ENCODE peak calls at places on chromosomes 4 and X, in nine cellular contexts. P, B, I, Q, V, E, G, X and L are unnamed samples.
A peak's percentile ranks its signal among the peaks of the same experiment; 100 is the strongest.

GRCh38 chr4:37812713-37813112 is 13.8 kb upstream of the PGM2 start:
- DNase-seq in B (no peak), E (peak; percentile 31), G (no peak), X (no peak), Q (no peak), V (peak; percentile 62), P (no peak), I (no peak), L (no peak)

GRCh38 chr4:94329933-94330332 is 12.7 kb downstream of the HPGDS start:
- DNase-seq in B (no peak), P (no peak), Q (no peak), G (no peak), X (no peak), V (no peak), I (no peak), E (no peak), L (no peak)

GRCh38 chrX:72367524-72367923 is 61.8 kb upstream of the CITED1 start:
- DNase-seq in B (no peak), E (no peak), Q (no peak), G (no peak), X (no peak), P (no peak), V (no peak), I (no peak), L (no peak)

GRCh38 chrX:45850197-45850774 is 649.6 kb upstream of the DIPK2B start:
- DNase-seq in G (no peak), P (no peak), Q (no peak), E (peak; percentile 48), V (no peak), B (no peak), X (no peak), I (no peak), L (no peak)

GRCh38 chr4:40486534-40486933 is 143.1 kb downstream of the RBM47 start:
- DNase-seq in P (no peak), X (no peak), V (peak; percentile 58), G (no peak), B (no peak), E (peak; percentile 52), Q (no peak), I (no peak), L (no peak)

GRCh38 chr4:12975511-12975910 is 508.6 kb downstream of the RAB28 start:
- DNase-seq in G (no peak), P (no peak), E (no peak), X (no peak), Q (no peak), B (no peak), V (no peak), I (no peak), L (no peak)

GRCh38 chrX:120260369-120260768 is 9.8 kb downstream of the ZBTB33 start:
- DNase-seq in I (no peak), X (no peak), V (no peak), B (no peak), G (no peak), P (no peak), E (no peak), Q (peak; percentile 88), L (no peak)

GRCh38 chr4:119647558-119647957 is 19.0 kb upstream of the PDE5A start:
- DNase-seq in E (no peak), Q (no peak), G (no peak), X (no peak), I (no peak), P (no peak), V (peak; percentile 89), B (no peak), L (no peak)

GRCh38 chr4:179597301-179597700 is 2155.1 kb upstream of the AGA start:
- DNase-seq in I (no peak), B (no peak), X (no peak), P (no peak), E (no peak), Q (no peak), V (no peak), G (no peak), L (no peak)

GRCh38 chr4:186557486-186557885 is 2.1 kb upstream of the MTNR1A start:
- DNase-seq in B (no peak), I (no peak), X (no peak), E (no peak), Q (no peak), V (peak; percentile 45), P (no peak), G (no peak), L (no peak)

GRCh38 chr4:46270986-46271596 is 118.8 kb downstream of the GABRA2 start:
- DNase-seq in Q (no peak), X (no peak), P (peak; percentile 17), V (peak; percentile 4), E (peak; percentile 2), I (no peak), B (no peak), G (no peak), L (peak; percentile 55)

GRCh38 chrX:3609800-3610199 is 103.6 kb downstream of the PRKX start:
- DNase-seq in P (no peak), I (no peak), E (peak; percentile 29), X (no peak), V (peak; percentile 88), Q (no peak), G (no peak), B (no peak), L (no peak)

GRCh38 chrX:48705876-48706275 is 9.3 kb downstream of the SUV39H1 start:
- DNase-seq in X (no peak), Q (no peak), G (no peak), E (no peak), B (no peak), P (no peak), I (peak; percentile 69), V (no peak), L (no peak)

GRCh38 chrX:41409006-41409405 is 38.1 kb upstream of the NYX start:
- DNase-seq in I (no peak), E (no peak), P (no peak), Q (no peak), G (no peak), B (no peak), V (no peak), X (no peak), L (no peak)

GRCh38 chrX:127457161-127457560 is 595.0 kb downstream of the ACTRT1 start:
- DNase-seq in V (no peak), I (no peak), Q (no peak), G (no peak), E (no peak), B (no peak), P (no peak), X (no peak), L (no peak)

GRCh38 chr4:121714548-121714947 is 17.8 kb upstream of the ANXA5 start:
- DNase-seq in P (no peak), V (no peak), Q (no peak), E (no peak), G (no peak), X (no peak), I (no peak), B (no peak), L (no peak)

DNA sequence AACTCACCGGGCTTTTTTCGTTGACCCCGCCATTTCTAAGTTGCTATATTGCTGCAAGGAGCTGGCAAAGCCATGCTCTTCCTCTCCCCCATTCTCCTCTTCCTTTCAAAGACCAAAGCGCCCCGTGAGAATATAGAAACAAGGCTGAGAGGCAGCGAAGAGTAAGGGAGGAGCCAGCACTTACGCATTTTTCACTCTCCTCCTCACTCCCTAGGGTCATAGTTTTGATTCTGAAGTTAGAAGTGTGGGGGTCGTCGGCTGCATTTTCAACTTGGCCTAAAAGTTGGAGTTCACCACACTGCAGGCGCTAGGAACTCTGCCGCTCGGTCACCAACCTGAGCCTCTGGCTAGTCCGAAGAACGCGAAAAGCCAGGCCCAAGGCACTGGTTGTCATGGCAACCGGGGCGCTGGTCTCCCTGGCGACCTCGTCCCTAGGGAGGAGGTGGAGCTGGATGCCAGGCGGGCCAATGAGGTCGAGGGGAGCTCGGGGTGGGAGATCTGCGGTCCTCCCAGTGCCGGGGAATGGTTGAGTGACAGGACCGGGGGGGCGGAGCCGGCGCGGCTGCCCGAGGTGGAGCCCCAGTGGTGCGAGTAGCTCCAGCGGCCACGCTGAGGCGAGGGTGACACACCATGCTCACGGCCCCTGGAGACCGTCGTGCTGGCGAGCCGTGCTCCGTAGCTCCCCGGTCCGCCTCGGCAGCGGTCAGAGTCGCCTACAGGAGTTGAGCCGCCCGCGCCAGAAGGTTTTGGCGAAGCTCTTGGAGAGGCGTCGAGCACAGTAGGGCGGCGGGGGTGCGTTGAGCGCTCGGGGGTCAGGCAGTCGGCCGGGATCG is at the start of gene PTPN13:
- DNase-seq in P (peak; percentile 42), E (peak; percentile 97), B (peak; percentile 96), X (peak; percentile 97), Q (peak; percentile 99), I (peak; percentile 94), V (peak; percentile 98), G (peak; percentile 95), L (peak; percentile 98)
- TF ChIP-seq POLR2A in P (no peak), E (peak; percentile 96), B (no peak), X (peak; percentile 62), Q (no peak), I (peak; percentile 73), V (peak; percentile 86), G (peak; percentile 65), L (no peak)

GRCh38 chr4:80268936-80269335 is 2.5 kb downstream of the FGF5 start:
- DNase-seq in B (no peak), Q (no peak), I (no peak), P (no peak), X (no peak), G (no peak), E (no peak), V (no peak), L (no peak)
- TF ChIP-seq POLR2A in B (no peak), Q (no peak), I (no peak), P (no peak), X (no peak), G (no peak), E (no peak), V (no peak), L (no peak)

GRCh38 chrX:53441531-53442321 is 7.6 kb upstream of the HSD17B10 start:
- DNase-seq in B (peak; percentile 90), Q (peak; percentile 93), G (peak; percentile 87), V (peak; percentile 49), X (peak; percentile 56), P (peak; percentile 62), I (peak; percentile 91), E (peak; percentile 91), L (peak; percentile 83)

GRCh38 chrX:53438832-53439230 is 4.7 kb upstream of the HSD17B10 start:
- DNase-seq in E (no peak), B (no peak), I (no peak), V (no peak), X (no peak), G (no peak), P (no peak), Q (no peak), L (no peak)

GRCh38 chrX:53442322-53442631 is 8.1 kb upstream of the HSD17B10 start:
- DNase-seq in I (no peak), E (no peak), V (no peak), G (no peak), X (no peak), P (no peak), Q (no peak), B (no peak), L (no peak)

GRCh38 chrX:53440101-53440500 is 5.9 kb upstream of the HSD17B10 start:
- DNase-seq in V (no peak), I (no peak), P (no peak), B (no peak), Q (no peak), X (no peak), E (no peak), G (no peak), L (no peak)

GRCh38 chrX:53440631-53441517 is 6.7 kb upstream of the HSD17B10 start:
- DNase-seq in I (peak; percentile 82), E (peak; percentile 48), P (peak; percentile 20), G (peak; percentile 72), V (peak; percentile 34), B (peak; percentile 81), X (peak; percentile 55), Q (peak; percentile 97), L (peak; percentile 28)
- TF ChIP-seq POLR2A in I (no peak), E (no peak), P (no peak), G (no peak), V (no peak), B (no peak), X (no peak), Q (no peak), L (no peak)

GRCh38 chr4:84499065-84499982 is at the start of gene NKX6-1:
- DNase-seq in I (no peak), E (peak; percentile 78), Q (peak; percentile 91), X (no peak), P (no peak), V (peak; percentile 53), G (peak; percentile 53), B (no peak), L (peak; percentile 80)
- TF ChIP-seq POLR2A in I (no peak), E (no peak), Q (no peak), X (no peak), P (no peak), V (no peak), G (no peak), B (no peak), L (no peak)